ENCODE peak calls at places on chromosomes 16 and 17, in five cellular contexts. One of them, this sample, is unnamed.

GRCh38 chr16:57765160-57765728 is 29.7 kb downstream of the KATNB1 start:
- DNase-seq in A549: no peak
- DNase-seq in lung: no peak
- DNase-seq in AG04450: no peak
- DNase-seq in foreskin fibroblast: no peak
- DNase-seq in this sample: no peak

GRCh38 chr16:3643095-3643730 is 11.3 kb upstream of the DNASE1 start:
- DNase-seq in A549: no peak
- DNase-seq in lung: no peak
- DNase-seq in foreskin fibroblast: no peak
- DNase-seq in AG04450: no peak
- DNase-seq in this sample: no peak

GRCh38 chr16:57906385-57907316 is 64.3 kb downstream of the CNGB1 start:
- DNase-seq in AG04450: no peak
- DNase-seq in A549: no peak
- DNase-seq in foreskin fibroblast: peak
- DNase-seq in lung: no peak
- DNase-seq in this sample: no peak

GRCh38 chr17:61805399-61805798 is 57.9 kb downstream of the BRIP1 start:
- DNase-seq in foreskin fibroblast: peak
- DNase-seq in lung: no peak
- DNase-seq in AG04450: peak
- DNase-seq in A549: no peak
- DNase-seq in this sample: peak

GRCh38 chr16:1362807-1363206 is 11.1 kb downstream of the GNPTG start:
- DNase-seq in foreskin fibroblast: no peak
- DNase-seq in A549: no peak
- DNase-seq in AG04450: no peak
- DNase-seq in lung: no peak
- DNase-seq in this sample: no peak

GRCh38 chr17:69672924-69673323 is 258.4 kb downstream of the MAP2K6 start:
- DNase-seq in lung: no peak
- DNase-seq in foreskin fibroblast: peak
- DNase-seq in AG04450: no peak
- DNase-seq in A549: peak
- DNase-seq in this sample: peak

GRCh38 chr16:85570735-85571562 is 42.2 kb upstream of the GSE1 start:
- DNase-seq in A549: no peak
- DNase-seq in AG04450: no peak
- DNase-seq in lung: peak
- DNase-seq in foreskin fibroblast: no peak
- DNase-seq in this sample: no peak

GRCh38 chr17:55584055-55584685 is 72.9 kb upstream of the SMIM36 start:
- DNase-seq in lung: no peak
- DNase-seq in AG04450: no peak
- DNase-seq in foreskin fibroblast: peak
- DNase-seq in A549: peak
- DNase-seq in this sample: peak

GRCh38 chr17:29089601-29090044 is 46.7 kb downstream of the PIPOX start:
- DNase-seq in AG04450: no peak
- DNase-seq in lung: no peak
- DNase-seq in foreskin fibroblast: no peak
- DNase-seq in A549: no peak
- DNase-seq in this sample: no peak

GRCh38 chr17:13204607-13205237 is 186.9 kb upstream of the ELAC2 start:
- DNase-seq in A549: no peak
- DNase-seq in foreskin fibroblast: no peak
- DNase-seq in AG04450: no peak
- DNase-seq in lung: no peak
- DNase-seq in this sample: no peak

GRCh38 chr16:28951410-28951943 is 740 bp downstream of the NFATC2IP start:
- DNase-seq in lung: peak
- DNase-seq in foreskin fibroblast: no peak
- DNase-seq in A549: no peak
- DNase-seq in AG04450: no peak
- DNase-seq in this sample: no peak

GRCh38 chr17:60039509-60040442 is 38.9 kb downstream of the HEATR6 start:
- DNase-seq in A549: no peak
- DNase-seq in lung: no peak
- DNase-seq in foreskin fibroblast: no peak
- DNase-seq in AG04450: no peak
- DNase-seq in this sample: no peak

GRCh38 chr17:73349138-73349537 is 37.3 kb upstream of the CDC42EP4 start:
- DNase-seq in lung: no peak
- DNase-seq in AG04450: no peak
- DNase-seq in A549: no peak
- DNase-seq in foreskin fibroblast: peak
- DNase-seq in this sample: no peak

GRCh38 chr17:64329571-64329970 is 61.1 kb downstream of the PECAM1 start:
- DNase-seq in A549: no peak
- DNase-seq in AG04450: no peak
- DNase-seq in lung: no peak
- DNase-seq in foreskin fibroblast: no peak
- DNase-seq in this sample: no peak

GRCh38 chr16:54927125-54928015 is 3.3 kb upstream of the IRX5 start:
- DNase-seq in foreskin fibroblast: no peak
- DNase-seq in AG04450: no peak
- DNase-seq in A549: no peak
- DNase-seq in lung: no peak
- DNase-seq in this sample: no peak

DNA sequence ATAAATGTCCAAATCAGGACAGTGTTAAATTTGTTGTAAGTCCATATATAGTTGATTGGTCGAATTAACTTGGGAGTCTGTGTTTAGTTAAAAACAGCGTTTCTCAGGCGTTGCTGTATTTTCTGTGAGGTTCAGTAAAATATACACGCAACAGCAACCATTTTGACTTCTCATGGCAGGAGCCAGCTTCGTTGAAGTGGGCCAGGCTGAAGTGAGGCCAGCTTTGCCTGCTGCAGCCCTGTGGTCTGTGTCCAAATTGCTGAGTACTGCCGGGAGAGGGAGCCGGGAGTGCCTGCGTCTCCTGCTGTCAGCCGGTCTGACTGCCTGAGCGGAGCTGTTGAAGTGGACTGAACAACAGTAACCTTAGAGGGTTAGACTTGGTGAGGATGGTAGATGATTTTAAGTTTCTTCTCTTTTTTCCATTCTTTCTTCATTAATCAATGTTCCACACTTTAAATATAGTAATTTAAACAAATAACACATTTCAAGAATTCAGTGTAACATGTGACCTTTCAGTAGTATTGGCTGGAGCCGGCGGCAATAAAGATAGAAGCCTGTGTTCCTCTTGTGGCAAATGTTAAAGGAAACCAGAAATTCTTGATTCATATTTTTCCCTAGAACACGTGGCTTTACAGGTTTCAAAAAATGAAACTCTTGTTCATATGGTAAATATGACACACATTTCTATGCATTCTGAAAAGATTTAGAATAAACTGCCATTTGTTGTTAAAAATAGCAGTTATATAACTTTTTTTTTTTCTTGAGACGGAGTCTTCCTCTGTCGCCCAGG is 37.0 kb upstream of the ZNF750 start:
- DNase-seq in A549: no peak
- DNase-seq in lung: peak
- DNase-seq in foreskin fibroblast: peak
- DNase-seq in AG04450: peak
- DNase-seq in this sample: peak
- TF ChIP-seq CTCF in A549: no peak
- TF ChIP-seq CTCF in lung: no peak
- TF ChIP-seq CTCF in foreskin fibroblast: peak
- TF ChIP-seq CTCF in AG04450: peak
- TF ChIP-seq CTCF in this sample: peak

DNA sequence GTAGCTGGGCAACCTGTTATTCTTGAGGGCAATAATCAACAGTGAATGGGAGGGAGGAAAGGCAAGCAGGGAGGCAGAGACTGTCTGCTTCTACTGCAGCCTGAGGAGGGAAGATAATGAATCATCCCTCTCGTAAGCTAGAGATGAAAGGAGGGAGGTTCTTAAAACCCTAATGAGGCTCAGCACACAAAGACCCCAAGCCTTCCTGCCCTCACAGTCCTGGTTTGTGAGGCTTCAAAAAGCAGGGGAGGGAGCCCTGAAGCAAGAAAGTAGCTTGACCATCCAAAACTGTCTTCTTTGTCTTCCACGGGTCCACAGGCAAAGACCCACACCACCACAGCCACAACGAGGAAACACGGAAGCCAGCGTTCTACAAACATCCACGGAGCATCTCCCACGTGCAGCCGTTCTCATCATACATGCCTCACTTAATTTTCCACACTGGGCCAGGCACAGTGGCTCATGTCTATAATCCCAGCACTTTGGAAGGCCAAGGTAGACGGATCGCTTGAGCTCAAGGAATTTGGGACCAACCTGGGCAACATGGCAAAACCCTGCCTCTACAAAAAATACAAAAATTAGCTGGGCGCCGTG is 1.7 kb downstream of the PIK3R5 start:
- DNase-seq in A549: no peak
- DNase-seq in lung: no peak
- DNase-seq in foreskin fibroblast: no peak
- DNase-seq in AG04450: no peak
- DNase-seq in this sample: no peak
- H3K4me3 ChIP-seq in A549: no peak
- H3K4me3 ChIP-seq in lung: no peak
- H3K4me3 ChIP-seq in foreskin fibroblast: no peak
- H3K4me3 ChIP-seq in AG04450: no peak
- H3K4me3 ChIP-seq in this sample: no peak

GRCh38 chr16:9943121-9943520 is 239.1 kb downstream of the GRIN2A start:
- DNase-seq in A549: no peak
- DNase-seq in foreskin fibroblast: no peak
- DNase-seq in AG04450: no peak
- DNase-seq in lung: no peak
- DNase-seq in this sample: no peak

GRCh38 chr16:9949396-9949795 is 232.8 kb downstream of the GRIN2A start:
- DNase-seq in lung: no peak
- DNase-seq in foreskin fibroblast: no peak
- DNase-seq in A549: no peak
- DNase-seq in AG04450: no peak
- DNase-seq in this sample: no peak

GRCh38 chr16:9941245-9941644 is 241.0 kb downstream of the GRIN2A start:
- DNase-seq in lung: no peak
- DNase-seq in AG04450: no peak
- DNase-seq in foreskin fibroblast: no peak
- DNase-seq in A549: no peak
- DNase-seq in this sample: no peak

GRCh38 chr16:9948933-9949332 is 233.3 kb downstream of the GRIN2A start:
- DNase-seq in foreskin fibroblast: no peak
- DNase-seq in AG04450: no peak
- DNase-seq in lung: no peak
- DNase-seq in A549: no peak
- DNase-seq in this sample: no peak

GRCh38 chr16:9946022-9946720 is 236.1 kb downstream of the GRIN2A start:
- DNase-seq in A549: no peak
- DNase-seq in foreskin fibroblast: no peak
- DNase-seq in AG04450: no peak
- DNase-seq in lung: no peak
- DNase-seq in this sample: no peak
- TF ChIP-seq CTCF in A549: no peak
- TF ChIP-seq CTCF in foreskin fibroblast: no peak
- TF ChIP-seq CTCF in AG04450: no peak
- TF ChIP-seq CTCF in lung: no peak
- TF ChIP-seq CTCF in this sample: no peak

GRCh38 chr16:87956169-87956770 is 5.0 kb downstream of the BANP start:
- DNase-seq in lung: no peak
- DNase-seq in AG04450: no peak
- DNase-seq in A549: no peak
- DNase-seq in foreskin fibroblast: peak
- DNase-seq in this sample: peak
- H3K4me3 ChIP-seq in lung: no peak
- H3K4me3 ChIP-seq in AG04450: peak
- H3K4me3 ChIP-seq in A549: no peak
- H3K4me3 ChIP-seq in foreskin fibroblast: peak
- H3K4me3 ChIP-seq in this sample: peak

DNA sequence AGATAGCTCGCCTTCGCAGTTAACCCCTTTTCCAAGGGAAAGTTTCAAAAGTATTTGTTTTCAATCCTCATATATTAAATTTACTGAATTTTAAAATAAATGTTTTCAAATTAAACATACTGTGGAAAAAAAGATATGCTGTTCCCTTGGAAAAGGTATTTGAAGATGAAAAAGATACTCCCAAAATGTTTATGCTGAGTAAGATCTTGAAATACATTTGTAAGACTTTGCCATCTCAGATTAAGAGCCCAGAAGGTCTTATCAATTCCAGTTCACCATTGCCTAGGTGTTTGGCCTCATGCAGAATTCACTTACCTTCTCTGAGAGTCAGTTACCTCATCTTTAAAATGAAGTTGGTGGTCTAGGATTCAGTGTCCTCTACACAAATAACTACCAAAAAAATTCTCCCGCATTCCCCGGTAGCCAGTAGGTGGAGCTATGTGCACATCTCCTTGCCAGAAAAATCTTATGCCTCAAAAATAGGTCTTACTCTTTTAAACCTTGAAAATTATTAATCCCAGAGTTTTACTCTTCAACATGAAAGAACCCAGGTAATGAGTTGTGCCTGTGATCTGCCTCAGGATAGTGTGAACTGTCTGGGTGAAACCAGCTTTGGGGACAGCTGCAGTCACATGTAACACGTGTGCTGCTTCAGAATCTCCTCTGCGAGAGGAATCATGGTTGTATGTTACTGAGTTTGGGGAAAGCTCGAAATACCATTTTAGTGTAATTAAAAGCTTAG is 178.3 kb downstream of the MRTFB start:
- DNase-seq in foreskin fibroblast: peak
- DNase-seq in A549: peak
- DNase-seq in lung: no peak
- DNase-seq in AG04450: no peak
- DNase-seq in this sample: peak
- TF ChIP-seq CTCF in foreskin fibroblast: peak
- TF ChIP-seq CTCF in A549: peak
- TF ChIP-seq CTCF in lung: peak
- TF ChIP-seq CTCF in AG04450: peak
- TF ChIP-seq CTCF in this sample: peak

This sample was measured in fibroblast of mammary gland.